ENCODE peak calls at places on chromosomes 4 and X, in ten cellular contexts. A is endothelial cell; T is gastrocnemius medialis; K is fibroblast of the aortic adventitia; N is lower lobe of right lung; U is dorsolateral prefrontal cortex; V is choroid plexus epithelial cell; R is astrocyte of the cerebellum; E is HFF-Myc; P is CD4-positive, alpha-beta T cell. L is an unnamed sample.

GRCh38 chr4:148346657-148347056 is 95.6 kb downstream of the NR3C2 start:
- DNase-seq in A (no peak), T (no peak), K (no peak), N (no peak), U (no peak), V (no peak), R (no peak), E (no peak), P (no peak), L (no peak)

GRCh38 chr4:111793686-111794085 is 351.6 kb upstream of the FAM241A start:
- DNase-seq in A (no peak), T (no peak), K (no peak), N (no peak), U (no peak), V (no peak), R (no peak), E (no peak), P (no peak), L (no peak)

GRCh38 chr4:47837582-47838294 is at the start of gene CORIN:
- DNase-seq in A (no peak), T (no peak), K (no peak), N (peak; percentile 55), U (no peak), V (no peak), R (no peak), E (no peak), P (peak; percentile 7), L (no peak)

GRCh38 chr4:121050251-121050650 is 22.1 kb downstream of the NDNF start:
- DNase-seq in A (no peak), T (no peak), K (peak; percentile 27), N (no peak), U (no peak), V (peak; percentile 49), R (no peak), E (no peak), P (no peak), L (no peak)

GRCh38 chr4:101597204-101597603 is 193.3 kb upstream of the BANK1 start:
- DNase-seq in A (no peak), T (no peak), K (no peak), N (no peak), U (no peak), V (no peak), R (no peak), E (no peak), P (peak; percentile 1), L (no peak)

GRCh38 chr4:133149932-133150642 is 993 bp downstream of the PCDH10 start:
- DNase-seq in A (peak; percentile 9), T (no peak), K (no peak), N (no peak), U (no peak), V (peak; percentile 15), R (no peak), E (no peak), P (no peak), L (no peak)

GRCh38 chr4:129481107-129481506 is 385.2 kb downstream of the C4orf33 start:
- DNase-seq in A (no peak), T (no peak), K (no peak), N (no peak), U (no peak), V (no peak), R (no peak), E (no peak), P (no peak), L (no peak)

GRCh38 chrX:262391-262909 is 18.7 kb upstream of the PLCXD1 start:
- DNase-seq in A (no peak), T (no peak), K (no peak), N (peak; percentile 48), U (peak; percentile 23), V (no peak), R (no peak), E (no peak), P (no peak), L (peak; percentile 32)

GRCh38 chr4:83639849-83640493 is 104.1 kb downstream of the GPAT3 start:
- DNase-seq in A (peak; percentile 64), T (peak; percentile 23), K (peak; percentile 92), N (no peak), U (no peak), V (peak; percentile 91), R (peak; percentile 75), E (peak; percentile 67), P (peak; percentile 12), L (peak; percentile 49)

GRCh38 chr4:84887824-84888223 is 78.7 kb downstream of the WDFY3 start:
- DNase-seq in A (no peak), T (no peak), K (peak; percentile 80), N (no peak), U (no peak), V (peak; percentile 62), R (no peak), E (no peak), P (no peak), L (no peak)

GRCh38 chrX:19303216-19303880 is 40.4 kb upstream of the PDHA1 start:
- DNase-seq in A (no peak), T (no peak), K (peak; percentile 78), N (no peak), U (no peak), V (peak; percentile 18), R (no peak), E (no peak), P (no peak), L (no peak)

GRCh38 chrX:8755813-8756212 is 23.9 kb upstream of the ANOS1 start:
- DNase-seq in A (no peak), T (no peak), K (no peak), N (no peak), U (no peak), V (no peak), R (no peak), E (no peak), P (no peak), L (no peak)

GRCh38 chrX:133045986-133046385 is 50.9 kb downstream of the USP26 start:
- DNase-seq in A (peak; percentile 7), T (no peak), K (no peak), N (no peak), U (no peak), V (peak; percentile 51), R (no peak), E (no peak), P (no peak), L (no peak)

GRCh38 chr4:64539234-64539849 is 130.1 kb upstream of the TECRL start:
- DNase-seq in A (peak; percentile 64), T (peak; percentile 13), K (peak; percentile 58), N (no peak), U (no peak), V (peak; percentile 83), R (peak; percentile 57), E (peak; percentile 22), P (no peak), L (peak; percentile 63)

GRCh38 chr4:64533637-64534036 is 124.4 kb upstream of the TECRL start:
- DNase-seq in A (no peak), T (no peak), K (no peak), N (no peak), U (no peak), V (no peak), R (no peak), E (no peak), P (no peak), L (no peak)

GRCh38 chr4:64533159-64533558 is 123.9 kb upstream of the TECRL start:
- DNase-seq in A (no peak), T (no peak), K (no peak), N (no peak), U (no peak), V (no peak), R (no peak), E (no peak), P (no peak), L (no peak)

GRCh38 chr4:64538219-64538618 is 129.0 kb upstream of the TECRL start:
- DNase-seq in A (peak; percentile 6), T (no peak), K (no peak), N (no peak), U (no peak), V (no peak), R (no peak), E (no peak), P (no peak), L (no peak)
- TF ChIP-seq CTCF in A (no peak), T (no peak), K (no peak), N (no peak), U (no peak), V (no peak), R (no peak), E (no peak), P (no peak), L (no peak)

GRCh38 chr4:41183021-41183553 is 31.3 kb downstream of the APBB2 start:
- DNase-seq in A (no peak), T (no peak), K (no peak), N (no peak), U (no peak), V (no peak), R (no peak), E (no peak), P (no peak), L (no peak)
- TF ChIP-seq CTCF in A (no peak), T (no peak), K (no peak), N (no peak), U (no peak), V (no peak), R (no peak), E (no peak), P (no peak), L (no peak)

DNA sequence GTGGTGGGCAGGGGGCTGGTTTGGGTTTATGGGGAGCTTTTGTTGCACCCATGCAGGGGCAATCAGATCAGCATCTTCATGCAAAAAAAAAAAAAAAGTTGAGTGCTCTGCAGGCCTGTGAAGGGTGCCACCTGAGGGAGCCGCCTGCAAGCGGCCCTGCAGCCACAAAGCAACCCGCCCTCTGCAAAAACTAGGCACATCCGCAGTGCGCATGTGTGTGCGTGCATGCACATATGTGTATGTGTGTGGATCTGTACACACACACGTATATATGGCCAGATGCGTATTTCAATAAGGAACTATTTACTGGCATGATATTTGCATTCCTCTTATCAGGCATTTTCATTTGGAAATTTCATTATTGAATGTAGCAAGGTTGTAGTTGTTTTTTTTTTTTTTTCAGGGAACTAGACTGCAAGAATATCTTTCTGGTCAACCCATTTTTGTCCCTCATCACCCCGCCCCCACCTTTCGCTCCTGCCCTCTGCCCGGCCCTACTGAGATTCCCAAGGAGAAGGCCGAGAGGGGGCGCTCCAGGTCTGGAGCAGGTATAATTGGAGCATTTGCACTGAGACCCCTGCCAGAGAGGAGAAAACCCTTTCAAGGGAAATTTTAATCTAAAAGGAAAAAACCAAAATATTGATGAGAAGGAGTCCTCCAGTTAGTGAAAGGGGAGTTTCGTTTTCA is 18.1 kb downstream of the CCNQ start:
- DNase-seq in A (peak; percentile 44), T (no peak), K (no peak), N (no peak), U (no peak), V (no peak), R (no peak), E (no peak), P (peak; percentile 6), L (no peak)
- TF ChIP-seq CTCF in A (peak; percentile 22), T (no peak), K (no peak), N (no peak), U (no peak), V (peak; percentile 31), R (peak; percentile 12), E (peak; percentile 5), P (no peak), L (no peak)

DNA sequence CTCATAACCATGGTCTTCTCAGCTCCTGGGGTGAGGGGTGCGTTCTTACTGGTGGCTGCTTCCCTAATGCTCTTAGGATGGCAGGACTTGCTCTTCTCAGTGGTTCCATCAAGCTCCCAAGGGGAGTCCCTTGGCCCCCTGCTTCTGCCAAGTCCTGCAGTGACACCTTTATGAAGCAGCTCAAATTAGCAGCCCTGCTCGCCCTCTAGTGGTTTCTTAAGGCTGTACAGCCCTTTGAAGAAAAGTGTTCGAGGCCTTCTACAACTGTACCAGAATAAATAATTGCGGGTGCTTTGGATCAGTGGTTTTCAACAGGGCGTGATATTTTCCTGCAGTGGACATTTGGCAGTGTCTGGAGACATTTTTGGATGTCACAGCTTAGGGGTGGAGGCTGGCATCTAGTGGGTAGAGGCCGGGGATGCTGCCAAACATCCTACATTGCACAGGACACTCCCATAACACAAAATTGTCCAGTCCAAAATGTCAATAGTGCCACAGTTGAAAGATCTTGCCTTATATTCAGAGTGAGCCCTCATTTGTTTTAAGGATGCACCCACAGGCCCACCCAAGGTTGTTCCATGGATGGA is 204.7 kb upstream of the S100G start:
- DNase-seq in A (peak; percentile 15), T (no peak), K (peak; percentile 33), N (no peak), U (no peak), V (peak; percentile 51), R (peak; percentile 16), E (no peak), P (peak; percentile 16), L (no peak)
- TF ChIP-seq CTCF in A (peak; percentile 60), T (peak; percentile 6), K (peak; percentile 79), N (peak; percentile 57), U (peak; percentile 23), V (peak; percentile 73), R (peak; percentile 72), E (peak; percentile 68), P (peak; percentile 65), L (peak; percentile 76)

L was measured in mesothelial cell of epicardium.